ENCODE peak calls at places on chromosomes 2 and 18, in five cellular contexts. One of them, this sample, is unnamed.

GRCh38 chr2:36367497-36368353 is 12.1 kb downstream of the CRIM1 start:
- DNase-seq in right lobe of liver: no peak
- DNase-seq in foreskin fibroblast: no peak
- DNase-seq in progenitor cell of endocrine pancreas: no peak
- DNase-seq in A549: no peak
- DNase-seq in this sample: peak

GRCh38 chr18:9334351-9335254 is at the start of gene TWSG1:
- DNase-seq in right lobe of liver: peak
- DNase-seq in foreskin fibroblast: peak
- DNase-seq in progenitor cell of endocrine pancreas: peak
- DNase-seq in A549: peak
- DNase-seq in this sample: peak

GRCh38 chr2:8090748-8091700 is 590.8 kb upstream of the ID2 start:
- DNase-seq in right lobe of liver: no peak
- DNase-seq in foreskin fibroblast: peak
- DNase-seq in progenitor cell of endocrine pancreas: no peak
- DNase-seq in A549: peak
- DNase-seq in this sample: peak

GRCh38 chr2:64337314-64337713 is 116.6 kb upstream of the LGALSL start:
- DNase-seq in right lobe of liver: no peak
- DNase-seq in foreskin fibroblast: no peak
- DNase-seq in progenitor cell of endocrine pancreas: no peak
- DNase-seq in A549: no peak
- DNase-seq in this sample: no peak

GRCh38 chr2:242032780-242033656 is 163.5 kb downstream of the RTP5 start:
- DNase-seq in right lobe of liver: no peak
- DNase-seq in foreskin fibroblast: no peak
- DNase-seq in progenitor cell of endocrine pancreas: no peak
- DNase-seq in A549: no peak
- DNase-seq in this sample: no peak

GRCh38 chr2:177143444-177143843 is 69.2 kb upstream of the HNRNPA3 start:
- DNase-seq in right lobe of liver: no peak
- DNase-seq in foreskin fibroblast: peak
- DNase-seq in progenitor cell of endocrine pancreas: no peak
- DNase-seq in A549: no peak
- DNase-seq in this sample: peak

GRCh38 chr2:217995741-217996141 is 7.1 kb downstream of the TNS1 start:
- DNase-seq in right lobe of liver: no peak
- DNase-seq in foreskin fibroblast: peak
- DNase-seq in progenitor cell of endocrine pancreas: no peak
- DNase-seq in A549: no peak
- DNase-seq in this sample: peak

GRCh38 chr2:120150040-120150482 is 73.1 kb downstream of the TMEM185B start:
- DNase-seq in right lobe of liver: no peak
- DNase-seq in foreskin fibroblast: peak
- DNase-seq in progenitor cell of endocrine pancreas: no peak
- DNase-seq in A549: no peak
- DNase-seq in this sample: no peak

GRCh38 chr2:240439698-240440151 is 4.3 kb downstream of the GPC1 start:
- DNase-seq in right lobe of liver: peak
- DNase-seq in foreskin fibroblast: no peak
- DNase-seq in progenitor cell of endocrine pancreas: no peak
- DNase-seq in A549: no peak
- DNase-seq in this sample: no peak

GRCh38 chr2:98875081-98875728 is 60.8 kb downstream of the CRACDL start:
- DNase-seq in right lobe of liver: no peak
- DNase-seq in foreskin fibroblast: no peak
- DNase-seq in progenitor cell of endocrine pancreas: no peak
- DNase-seq in A549: no peak
- DNase-seq in this sample: no peak

GRCh38 chr18:27970321-27970720 is 206.6 kb downstream of the CDH2 start:
- DNase-seq in right lobe of liver: no peak
- DNase-seq in foreskin fibroblast: no peak
- DNase-seq in progenitor cell of endocrine pancreas: no peak
- DNase-seq in A549: no peak
- DNase-seq in this sample: no peak

GRCh38 chr2:144939590-144939989 is 419.7 kb upstream of the ZEB2 start:
- DNase-seq in right lobe of liver: no peak
- DNase-seq in foreskin fibroblast: no peak
- DNase-seq in progenitor cell of endocrine pancreas: no peak
- DNase-seq in A549: no peak
- DNase-seq in this sample: no peak

GRCh38 chr2:228318218-228318617 is 136.7 kb upstream of the SPHKAP start:
- DNase-seq in right lobe of liver: no peak
- DNase-seq in foreskin fibroblast: peak
- DNase-seq in progenitor cell of endocrine pancreas: peak
- DNase-seq in A549: peak
- DNase-seq in this sample: peak

GRCh38 chr18:54222922-54223567 is 1.4 kb downstream of the MBD2 start:
- DNase-seq in right lobe of liver: no peak
- DNase-seq in foreskin fibroblast: no peak
- DNase-seq in progenitor cell of endocrine pancreas: no peak
- DNase-seq in A549: no peak
- DNase-seq in this sample: no peak

GRCh38 chr18:51211552-51211951 is 14.1 kb upstream of the MEX3C start:
- DNase-seq in right lobe of liver: no peak
- DNase-seq in foreskin fibroblast: peak
- DNase-seq in progenitor cell of endocrine pancreas: no peak
- DNase-seq in A549: no peak
- DNase-seq in this sample: peak

GRCh38 chr2:180141600-180141999 is 134.5 kb upstream of the CWC22 start:
- DNase-seq in right lobe of liver: no peak
- DNase-seq in foreskin fibroblast: no peak
- DNase-seq in progenitor cell of endocrine pancreas: no peak
- DNase-seq in A549: no peak
- DNase-seq in this sample: no peak

GRCh38 chr2:241895732-241896641 is 26.5 kb downstream of the RTP5 start:
- DNase-seq in right lobe of liver: peak
- DNase-seq in foreskin fibroblast: peak
- DNase-seq in progenitor cell of endocrine pancreas: no peak
- DNase-seq in A549: no peak
- DNase-seq in this sample: peak

GRCh38 chr2:159362094-159362493 is 75.6 kb upstream of the WDSUB1 start:
- DNase-seq in right lobe of liver: no peak
- DNase-seq in foreskin fibroblast: no peak
- DNase-seq in progenitor cell of endocrine pancreas: no peak
- DNase-seq in A549: no peak
- DNase-seq in this sample: no peak

GRCh38 chr18:10419420-10420103 is 34.9 kb upstream of the APCDD1 start:
- DNase-seq in right lobe of liver: no peak
- DNase-seq in foreskin fibroblast: peak
- DNase-seq in progenitor cell of endocrine pancreas: no peak
- DNase-seq in A549: no peak
- DNase-seq in this sample: no peak

GRCh38 chr2:31404827-31405226 is 9.7 kb downstream of the XDH start:
- DNase-seq in right lobe of liver: peak
- DNase-seq in foreskin fibroblast: peak
- DNase-seq in progenitor cell of endocrine pancreas: no peak
- DNase-seq in A549: no peak
- DNase-seq in this sample: no peak

GRCh38 chr18:55421612-55422381 is 166.2 kb downstream of the TCF4 start:
- DNase-seq in right lobe of liver: no peak
- DNase-seq in foreskin fibroblast: peak
- DNase-seq in progenitor cell of endocrine pancreas: no peak
- DNase-seq in A549: no peak
- DNase-seq in this sample: no peak

GRCh38 chr2:2756886-2757285 is 425.8 kb upstream of the MYT1L start:
- DNase-seq in right lobe of liver: no peak
- DNase-seq in foreskin fibroblast: no peak
- DNase-seq in progenitor cell of endocrine pancreas: no peak
- DNase-seq in A549: no peak
- DNase-seq in this sample: no peak

GRCh38 chr2:190627881-190628412 is 20.9 kb upstream of the NAB1 start:
- DNase-seq in right lobe of liver: no peak
- DNase-seq in foreskin fibroblast: peak
- DNase-seq in progenitor cell of endocrine pancreas: no peak
- DNase-seq in A549: no peak
- DNase-seq in this sample: no peak

GRCh38 chr2:40287201-40287600 is 164.7 kb downstream of the SLC8A1 start:
- DNase-seq in right lobe of liver: no peak
- DNase-seq in foreskin fibroblast: no peak
- DNase-seq in progenitor cell of endocrine pancreas: no peak
- DNase-seq in A549: no peak
- DNase-seq in this sample: no peak

GRCh38 chr2:118539290-118539689 is 308.2 kb downstream of the EN1 start:
- DNase-seq in right lobe of liver: no peak
- DNase-seq in foreskin fibroblast: peak
- DNase-seq in progenitor cell of endocrine pancreas: no peak
- DNase-seq in A549: no peak
- DNase-seq in this sample: peak

GRCh38 chr2:222900354-222900753 is 39.5 kb downstream of the ACSL3 start:
- DNase-seq in right lobe of liver: no peak
- DNase-seq in foreskin fibroblast: peak
- DNase-seq in progenitor cell of endocrine pancreas: no peak
- DNase-seq in A549: no peak
- DNase-seq in this sample: peak

GRCh38 chr2:172877826-172878225 is 142.2 kb downstream of the RAPGEF4 start:
- DNase-seq in right lobe of liver: no peak
- DNase-seq in foreskin fibroblast: peak
- DNase-seq in progenitor cell of endocrine pancreas: no peak
- DNase-seq in A549: no peak
- DNase-seq in this sample: no peak

GRCh38 chr2:96773922-96774321 is 13.2 kb downstream of the CNNM4 start:
- DNase-seq in right lobe of liver: no peak
- DNase-seq in foreskin fibroblast: no peak
- DNase-seq in progenitor cell of endocrine pancreas: no peak
- DNase-seq in A549: no peak
- DNase-seq in this sample: no peak

GRCh38 chr18:79199691-79200374 is 130.6 kb downstream of the ATP9B start:
- DNase-seq in right lobe of liver: no peak
- DNase-seq in foreskin fibroblast: peak
- DNase-seq in progenitor cell of endocrine pancreas: no peak
- DNase-seq in A549: no peak
- DNase-seq in this sample: peak

GRCh38 chr2:135573620-135574019 is 42.3 kb downstream of the R3HDM1 start:
- DNase-seq in right lobe of liver: no peak
- DNase-seq in foreskin fibroblast: no peak
- DNase-seq in progenitor cell of endocrine pancreas: no peak
- DNase-seq in A549: no peak
- DNase-seq in this sample: no peak
- TF ChIP-seq CTCF in right lobe of liver: peak
- TF ChIP-seq CTCF in foreskin fibroblast: no peak
- TF ChIP-seq CTCF in progenitor cell of endocrine pancreas: no peak
- TF ChIP-seq CTCF in A549: no peak
- TF ChIP-seq CTCF in this sample: no peak

DNA sequence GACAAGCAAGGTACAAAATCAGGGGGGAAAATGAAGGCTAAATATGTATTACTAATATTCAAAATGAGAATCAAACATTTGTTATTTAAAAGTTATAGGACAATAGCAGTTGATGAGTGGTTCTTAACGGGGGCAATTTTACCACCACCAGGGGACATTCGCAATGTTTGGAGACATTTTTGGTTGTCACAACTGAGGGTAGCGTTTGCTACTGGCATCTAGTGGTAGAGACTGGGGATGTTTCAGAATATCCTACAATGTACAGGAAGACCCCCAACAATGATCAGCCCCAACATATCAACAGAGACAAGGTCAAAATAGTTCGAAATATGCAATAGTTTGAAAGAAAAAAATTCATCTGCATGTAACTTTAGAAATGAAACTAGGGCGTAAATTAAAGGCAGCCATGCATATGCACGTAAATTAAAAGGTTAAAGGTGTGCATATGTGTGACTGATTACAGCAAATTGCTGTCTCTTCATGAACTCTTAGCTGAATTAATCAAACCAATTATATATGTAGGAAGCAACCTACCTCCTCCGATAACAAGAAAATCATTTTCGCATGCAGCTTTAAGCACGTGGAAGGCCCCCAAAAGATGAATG is 61.2 kb upstream of the CUL3 start:
- DNase-seq in right lobe of liver: no peak
- DNase-seq in foreskin fibroblast: peak
- DNase-seq in progenitor cell of endocrine pancreas: no peak
- DNase-seq in A549: peak
- DNase-seq in this sample: peak
- TF ChIP-seq CTCF in right lobe of liver: peak
- TF ChIP-seq CTCF in foreskin fibroblast: peak
- TF ChIP-seq CTCF in progenitor cell of endocrine pancreas: peak
- TF ChIP-seq CTCF in A549: peak
- TF ChIP-seq CTCF in this sample: peak

GRCh38 chr18:35383136-35383535 is 6.0 kb upstream of the ZNF396 start:
- DNase-seq in right lobe of liver: no peak
- DNase-seq in foreskin fibroblast: no peak
- DNase-seq in progenitor cell of endocrine pancreas: no peak
- DNase-seq in A549: no peak
- DNase-seq in this sample: no peak

GRCh38 chr18:35376393-35376741 is 770 bp downstream of the ZNF396 start:
- DNase-seq in right lobe of liver: peak
- DNase-seq in foreskin fibroblast: no peak
- DNase-seq in progenitor cell of endocrine pancreas: peak
- DNase-seq in A549: no peak
- DNase-seq in this sample: no peak

GRCh38 chr18:35376742-35377695 is at the start of gene ZNF396:
- DNase-seq in right lobe of liver: peak
- DNase-seq in foreskin fibroblast: peak
- DNase-seq in progenitor cell of endocrine pancreas: peak
- DNase-seq in A549: peak
- DNase-seq in this sample: peak

GRCh38 chr18:35379421-35379820 is 2.3 kb upstream of the ZNF396 start:
- DNase-seq in right lobe of liver: no peak
- DNase-seq in foreskin fibroblast: no peak
- DNase-seq in progenitor cell of endocrine pancreas: no peak
- DNase-seq in A549: no peak
- DNase-seq in this sample: no peak

GRCh38 chr18:35378206-35378795 is 1.2 kb upstream of the ZNF396 start:
- DNase-seq in right lobe of liver: no peak
- DNase-seq in foreskin fibroblast: peak
- DNase-seq in progenitor cell of endocrine pancreas: no peak
- DNase-seq in A549: no peak
- DNase-seq in this sample: peak
- TF ChIP-seq CTCF in right lobe of liver: no peak
- TF ChIP-seq CTCF in foreskin fibroblast: no peak
- TF ChIP-seq CTCF in progenitor cell of endocrine pancreas: no peak
- TF ChIP-seq CTCF in A549: no peak
- TF ChIP-seq CTCF in this sample: no peak

DNA sequence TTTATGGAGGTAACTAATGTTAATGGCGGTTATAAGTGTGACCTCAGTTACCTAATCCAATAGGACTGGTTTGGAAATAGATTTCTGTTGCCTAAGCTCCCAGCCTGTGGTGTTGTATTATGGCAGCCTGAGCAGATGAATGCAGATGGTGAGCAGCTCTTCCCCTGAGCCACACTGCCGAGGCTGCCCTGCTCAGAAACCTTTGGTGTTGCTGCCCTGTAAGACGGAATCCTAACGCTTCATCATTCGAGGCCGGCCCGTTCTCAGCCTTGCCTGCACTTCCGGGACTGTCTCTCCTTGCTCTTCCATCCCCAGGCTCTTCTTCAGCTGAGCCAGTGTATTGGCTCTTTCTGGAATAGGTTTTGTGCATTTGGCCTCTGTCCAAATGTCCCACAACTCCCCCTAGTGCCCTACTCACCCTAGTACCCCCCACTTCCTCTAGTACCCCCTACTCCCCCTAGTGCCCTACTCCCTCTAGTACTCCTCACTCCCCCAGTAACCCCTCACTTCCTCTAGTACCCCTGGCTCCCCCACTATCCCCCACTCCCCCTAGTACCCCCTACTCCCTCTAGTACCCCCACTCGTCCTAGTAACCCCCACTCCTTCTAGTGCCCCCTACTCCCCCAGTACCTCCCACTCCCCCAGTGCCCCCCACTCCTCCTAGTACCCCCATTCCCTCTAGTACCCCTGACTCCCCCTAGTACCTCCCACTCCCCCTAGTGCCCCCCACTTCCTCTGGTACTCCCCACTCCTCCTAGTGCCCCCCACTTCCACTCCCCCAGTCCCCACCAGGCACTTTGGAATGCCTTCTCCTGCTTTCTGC is 106.0 kb upstream of the TAF1B start:
- DNase-seq in right lobe of liver: no peak
- DNase-seq in foreskin fibroblast: peak
- DNase-seq in progenitor cell of endocrine pancreas: no peak
- DNase-seq in A549: peak
- DNase-seq in this sample: no peak
- TF ChIP-seq CTCF in right lobe of liver: no peak
- TF ChIP-seq CTCF in foreskin fibroblast: no peak
- TF ChIP-seq CTCF in progenitor cell of endocrine pancreas: no peak
- TF ChIP-seq CTCF in A549: no peak
- TF ChIP-seq CTCF in this sample: no peak

This sample was measured in MCF 10A.